ENCODE peak calls at places on chromosomes 12 and 14, in six cellular contexts. T is stimulated activated CD4-positive, alpha-beta T cell treated with anti-CD3 and anti-CD28 coated beads, TNF-alpha, amount 100 ng/mL, for 24 hours; N is NCI-H1092 treated with DMSO at 0.1 percent for 48 hours; B is GM18507; Z is astrocyte of the spinal cord; G is HTR-8/SVneo. M is an unnamed sample.
A peak's percentile ranks its signal among the peaks of the same experiment; 100 is the strongest.

GRCh38 chr14:78127233-78127632 is 42.9 kb upstream of the NRXN3 start:
- DNase-seq in T (no peak), N (no peak), B (no peak), Z (no peak), G (no peak), M (no peak)

GRCh38 chr14:79514700-79515099 is 696.6 kb downstream of the DIO2 start:
- DNase-seq in T (no peak), N (no peak), B (no peak), Z (peak; percentile 81), G (peak; percentile 25), M (no peak)

GRCh38 chr14:46686652-46687051 is 35.1 kb upstream of the RPL10L start:
- DNase-seq in T (no peak), N (no peak), B (no peak), Z (no peak), G (no peak), M (no peak)

GRCh38 chr12:53483225-53483978 is 15.9 kb downstream of the MAP3K12 start:
- DNase-seq in T (no peak), N (no peak), B (no peak), Z (no peak), G (no peak), M (peak; percentile 44)

GRCh38 chr12:116128779-116129178 is 148.7 kb downstream of the MED13L start:
- DNase-seq in T (no peak), N (no peak), B (no peak), Z (no peak), G (no peak), M (no peak)

GRCh38 chr12:67025543-67026114 is 243.5 kb upstream of the CAND1 start:
- DNase-seq in T (peak; percentile 26), N (peak; percentile 43), B (peak; percentile 4), Z (peak; percentile 34), G (peak; percentile 54), M (no peak)

GRCh38 chr12:94057262-94058151 is 90.9 kb upstream of the PLXNC1 start:
- DNase-seq in T (no peak), N (no peak), B (no peak), Z (no peak), G (no peak), M (no peak)

GRCh38 chr12:56189336-56189917 is at the start of gene SMARCC2:
- DNase-seq in T (peak; percentile 75), N (peak; percentile 65), B (peak; percentile 81), Z (peak; percentile 88), G (peak; percentile 84), M (peak; percentile 94)

GRCh38 chr12:85322715-85323114 is 42.7 kb downstream of the ALX1 start:
- DNase-seq in T (no peak), N (no peak), B (no peak), Z (peak; percentile 23), G (no peak), M (no peak)

GRCh38 chr14:90903101-90903500 is 86.9 kb upstream of the TTC7B start:
- DNase-seq in T (peak; percentile 34), N (peak; percentile 59), B (peak; percentile 45), Z (peak; percentile 57), G (peak; percentile 70), M (no peak)

GRCh38 chr12:108616941-108617858 is 16.5 kb downstream of the SELPLG start:
- DNase-seq in T (peak; percentile 65), N (no peak), B (peak; percentile 74), Z (no peak), G (no peak), M (peak; percentile 68)

GRCh38 chr12:85310456-85311076 is 30.5 kb downstream of the ALX1 start:
- DNase-seq in T (no peak), N (peak; percentile 13), B (no peak), Z (peak; percentile 27), G (no peak), M (no peak)

GRCh38 chr14:35113308-35113950 is 8.4 kb downstream of the PPP2R3C start:
- DNase-seq in T (no peak), N (no peak), B (no peak), Z (no peak), G (no peak), M (no peak)

GRCh38 chr14:54529811-54530210 is 20.1 kb downstream of the CGRRF1 start:
- DNase-seq in T (no peak), N (no peak), B (no peak), Z (peak; percentile 59), G (no peak), M (no peak)

GRCh38 chr12:82931349-82932116 is 244.8 kb downstream of the TMTC2 start:
- DNase-seq in T (no peak), N (no peak), B (no peak), Z (no peak), G (no peak), M (no peak)

GRCh38 chr14:100279563-100279962 is 26.7 kb downstream of the SLC25A29 start:
- DNase-seq in T (no peak), N (no peak), B (no peak), Z (no peak), G (no peak), M (peak; percentile 51)